ENCODE peak calls at places on chromosome 5, in eight cellular contexts. F is ovary; Q is uterus; X is prostate gland; A is mammary epithelial cell; L is psoas muscle; J is IMR-90; E is CD8-positive, alpha-beta T cell. M is an unnamed sample.

GRCh38 chr5:177081859-177082258 is 4.9 kb upstream of the FGFR4 start:
- DNase-seq in F (no peak), Q (no peak), X (no peak), A (no peak), L (no peak), J (no peak), E (no peak), M (no peak)

GRCh38 chr5:145946112-145946861 is 9.9 kb downstream of the SH3RF2 start:
- DNase-seq in F (no peak), Q (no peak), X (no peak), A (peak; percentile 98), L (peak; percentile 84), J (peak; percentile 84), E (no peak), M (no peak)

GRCh38 chr5:64767959-64768357 is 533 bp downstream of the SREK1IP1 start:
- DNase-seq in F (peak; percentile 25), Q (peak; percentile 14), X (peak; percentile 10), A (no peak), L (no peak), J (peak; percentile 18), E (peak; percentile 11), M (no peak)

GRCh38 chr5:58156977-58157701 is 302.7 kb downstream of the PLK2 start:
- DNase-seq in F (no peak), Q (no peak), X (no peak), A (peak; percentile 23), L (no peak), J (peak; percentile 53), E (no peak), M (no peak)

GRCh38 chr5:148208226-148208625 is 5.4 kb downstream of the SPINK6 start:
- DNase-seq in F (no peak), Q (no peak), X (no peak), A (no peak), L (no peak), J (no peak), E (no peak), M (no peak)

GRCh38 chr5:124662261-124662781 is 84.1 kb downstream of the ZNF608 start:
- DNase-seq in F (no peak), Q (no peak), X (no peak), A (peak; percentile 35), L (no peak), J (no peak), E (no peak), M (no peak)

GRCh38 chr5:41433552-41434181 is 76.7 kb downstream of the PLCXD3 start:
- DNase-seq in F (no peak), Q (no peak), X (no peak), A (no peak), L (no peak), J (peak; percentile 11), E (no peak), M (no peak)

GRCh38 chr5:65261499-65261898 is 220.2 kb downstream of the ADAMTS6 start:
- DNase-seq in F (no peak), Q (no peak), X (no peak), A (no peak), L (no peak), J (no peak), E (no peak), M (no peak)

GRCh38 chr5:10479226-10479721 is 37.6 kb downstream of the ROPN1L start:
- DNase-seq in F (no peak), Q (no peak), X (no peak), A (peak; percentile 77), L (no peak), J (peak; percentile 82), E (no peak), M (no peak)

GRCh38 chr5:172641359-172642045 is 439 bp downstream of the NEURL1B start:
- DNase-seq in F (peak; percentile 72), Q (peak; percentile 62), X (no peak), A (no peak), L (peak; percentile 59), J (no peak), E (no peak), M (no peak)

GRCh38 chr5:143828710-143829109 is 16.7 kb downstream of the HMHB1 start:
- DNase-seq in F (no peak), Q (no peak), X (no peak), A (no peak), L (no peak), J (no peak), E (no peak), M (no peak)

GRCh38 chr5:138726848-138727247 is 26.4 kb upstream of the CTNNA1 start:
- DNase-seq in F (no peak), Q (no peak), X (no peak), A (no peak), L (no peak), J (no peak), E (no peak), M (no peak)

GRCh38 chr5:96677496-96677895 is 15.3 kb downstream of the CAST start:
- DNase-seq in F (no peak), Q (no peak), X (no peak), A (no peak), L (no peak), J (no peak), E (no peak), M (no peak)
- TF ChIP-seq CTCF in F (no peak), Q (no peak), X (no peak), A (no peak), L (no peak), J (no peak), E (no peak), M (no peak)

GRCh38 chr5:141355641-141356040 is 820 bp downstream of the PCDHGA4 start:
- DNase-seq in F (no peak), Q (no peak), X (no peak), A (no peak), L (no peak), J (no peak), E (no peak), M (no peak)
- H3K4me3 ChIP-seq in F (no peak overlapping the region), Q (no peak overlapping the region), X (no peak overlapping the region), A (no peak overlapping the region), L (peak overlapping the region; percentile 59), J (no peak overlapping the region), E (no peak overlapping the region), M (no peak overlapping the region)

DNA sequence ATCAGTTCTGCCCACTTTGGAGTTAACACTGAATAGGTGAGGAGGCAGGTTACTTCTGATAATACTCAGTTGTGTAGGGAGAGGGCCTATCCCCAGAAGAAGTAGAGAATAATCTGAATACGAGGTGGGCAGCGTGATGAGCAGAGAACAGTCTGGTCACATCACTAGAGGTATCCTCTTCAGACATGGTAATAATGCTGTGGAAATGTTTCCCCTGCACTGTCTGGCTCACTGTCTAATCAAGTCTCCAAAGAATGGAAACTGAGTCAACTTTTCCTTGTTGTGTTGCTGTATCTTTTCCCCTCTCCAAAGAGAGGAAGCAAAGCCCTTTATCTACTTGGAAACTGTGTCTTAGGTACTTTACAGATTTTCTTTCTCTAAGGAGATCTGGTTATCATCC is 110.9 kb upstream of the ANKRD55 start:
- DNase-seq in F (no peak), Q (no peak), X (no peak), A (no peak), L (no peak), J (no peak), E (no peak), M (no peak)
- H3K4me1 ChIP-seq in F (peaks cover 1% of the 10 kb centered on the region), Q (no peaks in the 10 kb centered on the region), X (no peaks in the 10 kb centered on the region), A (peaks cover 19% of the 10 kb centered on the region), L (no peaks in the 10 kb centered on the region), J (peaks cover 11% of the 10 kb centered on the region), E (no peaks in the 10 kb centered on the region), M (no peaks in the 10 kb centered on the region)

GRCh38 chr5:179783128-179783527 is 10.7 kb upstream of the LTC4S start:
- DNase-seq in F (no peak), Q (no peak), X (no peak), A (no peak), L (peak; percentile 23), J (no peak), E (no peak), M (peak; percentile 22)

GRCh38 chr5:179788193-179788854 is 5.5 kb upstream of the LTC4S start:
- DNase-seq in F (no peak), Q (no peak), X (no peak), A (no peak), L (no peak), J (no peak), E (no peak), M (peak; percentile 51)

GRCh38 chr5:179781846-179782245 is 11.9 kb upstream of the LTC4S start:
- DNase-seq in F (no peak), Q (no peak), X (no peak), A (no peak), L (no peak), J (no peak), E (no peak), M (no peak)

GRCh38 chr5:179791881-179792611 is 1.7 kb upstream of the LTC4S start:
- DNase-seq in F (no peak), Q (no peak), X (no peak), A (no peak), L (no peak), J (no peak), E (no peak), M (peak; percentile 77)

DNA sequence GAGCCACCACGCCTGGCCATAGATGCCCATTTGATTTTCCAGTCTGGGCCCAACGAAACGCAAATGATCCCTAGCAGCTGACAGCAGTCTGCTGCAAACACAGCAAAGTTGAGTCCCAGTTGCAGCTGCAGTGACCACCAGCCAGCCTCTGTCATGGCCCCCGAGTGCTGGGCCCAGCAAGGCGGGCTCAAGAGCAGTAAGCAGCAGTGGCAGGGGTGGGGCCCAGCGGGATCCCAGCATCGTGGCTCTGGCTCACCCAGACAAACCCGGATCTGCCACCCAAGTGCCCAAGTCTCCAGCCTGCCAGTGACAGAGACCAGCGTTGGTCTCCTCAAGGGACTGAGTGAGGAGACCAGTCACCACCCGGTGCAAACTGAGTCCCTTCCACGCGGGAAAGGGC is 6.9 kb upstream of the LTC4S start:
- DNase-seq in F (no peak), Q (no peak), X (no peak), A (no peak), L (no peak), J (no peak), E (no peak), M (no peak)
- TF ChIP-seq CTCF in F (no peak), Q (no peak), X (no peak), A (no peak), L (no peak), J (no peak), E (no peak), M (no peak)

M was measured in left lung.